ENCODE peak calls at places on chromosome 20, in five cellular contexts. One of them, this sample, is unnamed.

GRCh38 chr20:329851-330232 is 4.5 kb downstream of the SOX12 start:
- DNase-seq in T-helper 2 cell: no peak
- DNase-seq in caudate nucleus: no peak
- DNase-seq in left ventricle myocardium inferior: no peak
- DNase-seq in RWPE2: no peak
- DNase-seq in this sample: no peak

GRCh38 chr20:9126527-9126926 is 57.6 kb downstream of the PLCB4 start:
- DNase-seq in RWPE2: no peak
- DNase-seq in caudate nucleus: no peak
- DNase-seq in left ventricle myocardium inferior: no peak
- DNase-seq in T-helper 2 cell: no peak
- DNase-seq in this sample: no peak

GRCh38 chr20:2692036-2692885 is at the start of gene EBF4:
- DNase-seq in RWPE2: no peak
- DNase-seq in caudate nucleus: no peak
- DNase-seq in left ventricle myocardium inferior: peak; percentile 56
- DNase-seq in T-helper 2 cell: no peak
- DNase-seq in this sample: peak; percentile 44

GRCh38 chr20:64064145-64064698 is 1.2 kb downstream of the TCEA2 start:
- DNase-seq in T-helper 2 cell: no peak
- DNase-seq in RWPE2: no peak
- DNase-seq in left ventricle myocardium inferior: no peak
- DNase-seq in caudate nucleus: no peak
- DNase-seq in this sample: no peak

GRCh38 chr20:43961116-43961515 is 46.5 kb downstream of the TOX2 start:
- DNase-seq in left ventricle myocardium inferior: no peak
- DNase-seq in RWPE2: peak; percentile 66
- DNase-seq in caudate nucleus: no peak
- DNase-seq in T-helper 2 cell: no peak
- DNase-seq in this sample: no peak

GRCh38 chr20:50982372-50982771 is 23.8 kb downstream of the MOCS3 start:
- DNase-seq in caudate nucleus: no peak
- DNase-seq in RWPE2: peak; percentile 98
- DNase-seq in left ventricle myocardium inferior: no peak
- DNase-seq in T-helper 2 cell: no peak
- DNase-seq in this sample: no peak

GRCh38 chr20:21640556-21640955 is 64.9 kb upstream of the PAX1 start:
- DNase-seq in T-helper 2 cell: no peak
- DNase-seq in caudate nucleus: no peak
- DNase-seq in left ventricle myocardium inferior: no peak
- DNase-seq in RWPE2: no peak
- DNase-seq in this sample: no peak

GRCh38 chr20:14878676-14879019 is 541.2 kb upstream of the FLRT3 start:
- DNase-seq in left ventricle myocardium inferior: no peak
- DNase-seq in caudate nucleus: no peak
- DNase-seq in RWPE2: no peak
- DNase-seq in T-helper 2 cell: no peak
- DNase-seq in this sample: no peak

GRCh38 chr20:24316731-24317130 is 152.7 kb upstream of the SYNDIG1 start:
- DNase-seq in RWPE2: no peak
- DNase-seq in T-helper 2 cell: no peak
- DNase-seq in left ventricle myocardium inferior: no peak
- DNase-seq in caudate nucleus: no peak
- DNase-seq in this sample: no peak

GRCh38 chr20:50294164-50295088 is 103.8 kb downstream of the CEBPB start:
- DNase-seq in caudate nucleus: no peak
- DNase-seq in RWPE2: no peak
- DNase-seq in left ventricle myocardium inferior: no peak
- DNase-seq in T-helper 2 cell: no peak
- DNase-seq in this sample: no peak

GRCh38 chr20:46283426-46283825 is 24.9 kb downstream of the CDH22 start:
- DNase-seq in T-helper 2 cell: no peak
- DNase-seq in left ventricle myocardium inferior: no peak
- DNase-seq in caudate nucleus: no peak
- DNase-seq in RWPE2: peak; percentile 80
- DNase-seq in this sample: no peak

This sample was measured in heart right ventricle.